ENCODE peak calls at places on chromosomes 6 and 20, in four cellular contexts. One of them, this sample, is unnamed.

GRCh38 chr6:136822379-136823127 is at the start of gene PEX7:
- DNase-seq in transverse colon: peak
- DNase-seq in PC-9: peak
- DNase-seq in CD8-positive, alpha-beta T cell: peak
- DNase-seq in this sample: peak

GRCh38 chr6:37673436-37673835 is 24.2 kb downstream of the MDGA1 start:
- DNase-seq in CD8-positive, alpha-beta T cell: no peak
- DNase-seq in transverse colon: no peak
- DNase-seq in PC-9: no peak
- DNase-seq in this sample: no peak

GRCh38 chr6:152821525-152821924 is 70.9 kb downstream of the VIP start:
- DNase-seq in PC-9: no peak
- DNase-seq in CD8-positive, alpha-beta T cell: no peak
- DNase-seq in transverse colon: no peak
- DNase-seq in this sample: no peak

GRCh38 chr6:46331461-46331860 is 159.8 kb downstream of the RCAN2 start:
- DNase-seq in PC-9: no peak
- DNase-seq in CD8-positive, alpha-beta T cell: no peak
- DNase-seq in transverse colon: no peak
- DNase-seq in this sample: no peak

GRCh38 chr6:136809461-136809860 is 12.9 kb upstream of the PEX7 start:
- DNase-seq in CD8-positive, alpha-beta T cell: no peak
- DNase-seq in PC-9: no peak
- DNase-seq in transverse colon: no peak
- DNase-seq in this sample: no peak

GRCh38 chr6:143536461-143536865 is 24.9 kb upstream of the FUCA2 start:
- DNase-seq in CD8-positive, alpha-beta T cell: peak
- DNase-seq in PC-9: no peak
- DNase-seq in transverse colon: peak
- DNase-seq in this sample: no peak

GRCh38 chr6:111358454-111358853 is 124.6 kb downstream of the REV3L start:
- DNase-seq in transverse colon: no peak
- DNase-seq in CD8-positive, alpha-beta T cell: no peak
- DNase-seq in PC-9: no peak
- DNase-seq in this sample: peak

GRCh38 chr20:59176812-59177211 is 13.2 kb downstream of the ZNF831 start:
- DNase-seq in transverse colon: no peak
- DNase-seq in CD8-positive, alpha-beta T cell: no peak
- DNase-seq in PC-9: no peak
- DNase-seq in this sample: no peak

GRCh38 chr6:28758046-28758817 is 165.6 kb downstream of the TRIM27 start:
- DNase-seq in PC-9: peak
- DNase-seq in CD8-positive, alpha-beta T cell: no peak
- DNase-seq in transverse colon: no peak
- DNase-seq in this sample: no peak

DNA sequence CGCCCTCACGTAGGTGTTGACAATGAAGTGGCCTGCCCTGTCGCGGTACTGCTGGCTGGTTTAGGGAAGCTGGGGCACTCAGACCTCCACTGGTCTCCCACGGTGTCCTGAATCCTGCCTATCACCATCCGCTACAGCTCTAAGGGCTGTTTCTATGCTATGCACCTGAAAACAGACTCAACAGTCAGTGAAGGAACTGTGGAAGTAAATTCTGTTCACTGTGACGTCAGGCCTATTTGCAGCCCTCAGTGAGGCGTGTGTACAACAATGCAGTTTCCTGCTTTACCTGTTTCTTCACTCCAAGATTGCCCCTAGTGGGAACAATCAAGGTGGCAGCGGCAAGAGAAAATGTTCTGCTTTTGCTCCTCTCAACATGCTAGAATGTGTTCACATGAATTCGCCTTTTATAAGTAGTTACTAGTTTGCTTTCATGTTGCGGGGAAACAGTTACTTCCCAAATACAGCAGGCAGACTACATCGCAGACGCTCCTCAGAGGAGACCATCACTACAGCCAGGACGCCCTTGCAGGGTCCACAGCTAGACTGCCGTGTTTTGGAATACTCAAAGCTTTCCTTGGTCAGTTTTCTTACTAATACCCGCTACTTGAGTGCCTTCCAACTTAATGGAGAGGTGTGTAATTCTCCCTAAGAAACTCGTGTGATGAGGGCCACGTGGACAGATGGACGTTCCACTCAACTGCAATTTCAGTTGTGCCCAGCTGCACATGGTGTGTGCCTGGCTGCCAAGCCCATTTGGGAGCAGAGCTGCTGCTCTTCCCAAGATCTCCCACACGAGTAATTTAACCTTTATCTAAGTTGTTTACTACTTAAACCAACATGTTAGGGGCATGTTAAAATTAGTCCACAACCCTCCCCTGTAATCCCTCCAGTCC is 25.4 kb downstream of the DIDO1 start:
- DNase-seq in CD8-positive, alpha-beta T cell: no peak
- DNase-seq in PC-9: peak
- DNase-seq in transverse colon: peak
- DNase-seq in this sample: peak
- H3K27ac ChIP-seq in CD8-positive, alpha-beta T cell: peak
- H3K27ac ChIP-seq in PC-9: peak
- H3K27ac ChIP-seq in transverse colon: peak
- H3K27ac ChIP-seq in this sample: peak

DNA sequence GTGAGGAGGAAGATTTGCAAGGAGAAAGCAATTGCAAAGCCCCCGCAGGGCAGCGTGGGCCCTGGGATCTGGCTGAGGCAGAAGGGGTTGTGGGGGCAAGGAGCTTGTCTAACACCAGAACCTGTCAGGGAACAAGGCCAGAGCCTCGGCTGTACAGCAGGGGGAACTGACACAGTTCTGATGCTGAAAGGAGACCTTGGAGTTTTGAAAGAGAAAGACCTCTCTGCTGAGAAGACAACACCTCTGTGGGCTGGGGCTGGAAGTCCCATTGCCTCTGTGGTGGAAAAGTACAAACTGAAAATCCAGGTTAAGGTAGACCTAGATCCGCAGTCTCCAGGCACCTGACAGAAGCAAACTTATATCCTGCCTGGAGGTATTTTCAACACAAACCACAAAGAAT is 86.9 kb upstream of the CST7 start:
- DNase-seq in transverse colon: no peak
- DNase-seq in CD8-positive, alpha-beta T cell: no peak
- DNase-seq in PC-9: peak
- DNase-seq in this sample: no peak
- H3K27ac ChIP-seq in transverse colon: no peak
- H3K27ac ChIP-seq in CD8-positive, alpha-beta T cell: no peak
- H3K27ac ChIP-seq in PC-9: no peak
- H3K27ac ChIP-seq in this sample: no peak

DNA sequence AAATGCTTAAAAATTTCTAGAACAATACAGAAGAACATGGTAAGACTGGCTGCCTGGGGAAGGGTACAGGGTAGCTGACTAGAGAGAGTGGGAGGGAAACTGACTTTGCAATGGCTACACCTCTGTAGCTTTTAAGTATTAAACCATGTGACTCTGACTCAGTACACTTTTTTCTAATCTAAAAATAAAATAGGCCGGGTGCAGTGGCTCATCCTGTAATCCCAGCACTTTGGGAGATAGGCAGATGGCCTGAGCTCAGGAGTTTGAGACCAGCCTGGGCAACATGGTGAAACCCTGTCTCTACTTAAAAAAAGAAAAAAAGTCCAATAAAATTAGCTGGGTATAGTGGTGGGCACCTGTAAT is 18.5 kb downstream of the ATP9A start:
- DNase-seq in transverse colon: no peak
- DNase-seq in CD8-positive, alpha-beta T cell: no peak
- DNase-seq in PC-9: peak
- DNase-seq in this sample: peak
- H3K27ac ChIP-seq in transverse colon: peak
- H3K27ac ChIP-seq in CD8-positive, alpha-beta T cell: no peak
- H3K27ac ChIP-seq in PC-9: peak
- H3K27ac ChIP-seq in this sample: peak

DNA sequence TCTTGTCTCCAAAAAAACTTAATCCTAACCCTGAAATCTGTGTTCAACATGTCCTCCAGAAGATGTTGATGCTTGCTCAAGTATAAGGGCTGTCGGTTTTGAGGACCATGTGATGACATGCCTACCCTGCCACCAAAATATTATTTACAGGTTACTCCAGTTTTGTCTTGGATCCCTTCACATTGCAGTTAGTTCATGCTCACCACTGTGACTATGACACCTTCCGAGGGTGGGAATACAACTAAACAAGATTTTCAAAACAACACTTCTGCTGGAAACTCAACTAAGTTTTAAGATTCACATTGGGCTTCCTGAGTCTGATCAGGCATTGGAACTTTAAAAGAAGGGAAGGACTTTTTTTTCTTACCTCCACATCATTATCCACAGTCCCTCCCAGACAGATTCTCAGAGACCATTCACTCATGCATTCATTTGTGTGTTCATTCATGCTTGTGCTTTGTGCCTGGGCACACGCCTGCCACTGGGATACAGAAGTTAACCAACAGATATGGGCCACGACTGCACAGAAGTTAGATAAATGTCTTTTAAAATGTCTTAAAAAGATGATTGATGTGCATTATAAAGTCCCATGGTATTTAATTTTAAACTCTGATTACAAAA is 118.7 kb upstream of the GJE1 start:
- DNase-seq in transverse colon: no peak
- DNase-seq in CD8-positive, alpha-beta T cell: no peak
- DNase-seq in PC-9: no peak
- DNase-seq in this sample: no peak
- H3K27ac ChIP-seq in transverse colon: no peak
- H3K27ac ChIP-seq in CD8-positive, alpha-beta T cell: no peak
- H3K27ac ChIP-seq in PC-9: peak
- H3K27ac ChIP-seq in this sample: peak

DNA sequence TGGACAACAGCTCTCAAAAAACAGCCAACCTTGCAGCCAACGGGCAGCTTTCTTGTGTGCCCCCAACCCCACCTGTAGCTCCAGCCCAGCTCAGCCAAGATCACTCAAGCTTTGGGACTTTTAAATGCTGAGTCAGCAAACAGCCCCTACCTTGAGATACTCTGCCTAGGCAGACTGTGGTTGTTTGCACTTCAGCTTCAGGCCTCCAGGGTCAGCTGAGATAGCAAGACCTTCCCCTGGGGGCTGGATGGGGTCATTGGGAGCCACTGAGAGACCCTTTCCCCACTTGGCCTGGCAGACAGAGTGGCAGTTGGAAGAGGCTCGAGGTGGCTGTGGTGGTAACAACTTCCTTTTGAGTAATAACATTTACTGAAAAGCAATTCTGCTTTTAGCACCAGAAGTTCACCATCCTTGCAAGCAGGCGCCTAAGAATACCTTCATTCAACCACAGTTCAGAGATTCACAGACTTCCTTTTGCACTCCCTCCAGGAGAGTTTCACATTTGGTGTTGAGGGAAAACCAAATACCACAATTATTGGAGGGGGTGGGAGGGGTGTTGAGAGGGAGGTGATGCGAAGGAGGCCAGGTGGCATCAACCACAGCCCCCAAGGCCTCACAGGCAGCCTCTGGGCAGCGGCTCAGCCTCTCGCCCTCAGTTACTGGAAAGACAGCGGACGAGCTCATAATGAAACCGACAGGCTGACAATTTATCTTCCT is 148.0 kb downstream of the CEBPB start:
- DNase-seq in CD8-positive, alpha-beta T cell: peak
- DNase-seq in transverse colon: no peak
- DNase-seq in PC-9: no peak
- DNase-seq in this sample: no peak
- H3K27ac ChIP-seq in CD8-positive, alpha-beta T cell: no peak
- H3K27ac ChIP-seq in transverse colon: peak
- H3K27ac ChIP-seq in PC-9: peak
- H3K27ac ChIP-seq in this sample: no peak

GRCh38 chr6:159761873-159762680 is at the start of gene ACAT2:
- DNase-seq in transverse colon: peak
- DNase-seq in PC-9: peak
- DNase-seq in CD8-positive, alpha-beta T cell: peak
- DNase-seq in this sample: peak
- H3K27ac ChIP-seq in transverse colon: peak
- H3K27ac ChIP-seq in PC-9: peak
- H3K27ac ChIP-seq in CD8-positive, alpha-beta T cell: peak
- H3K27ac ChIP-seq in this sample: peak

GRCh38 chr20:56826306-56826970 is 197.3 kb downstream of the TFAP2C start:
- DNase-seq in transverse colon: no peak
- DNase-seq in PC-9: no peak
- DNase-seq in CD8-positive, alpha-beta T cell: no peak
- DNase-seq in this sample: no peak
- H3K27ac ChIP-seq in transverse colon: peak
- H3K27ac ChIP-seq in PC-9: no peak
- H3K27ac ChIP-seq in CD8-positive, alpha-beta T cell: no peak
- H3K27ac ChIP-seq in this sample: peak

DNA sequence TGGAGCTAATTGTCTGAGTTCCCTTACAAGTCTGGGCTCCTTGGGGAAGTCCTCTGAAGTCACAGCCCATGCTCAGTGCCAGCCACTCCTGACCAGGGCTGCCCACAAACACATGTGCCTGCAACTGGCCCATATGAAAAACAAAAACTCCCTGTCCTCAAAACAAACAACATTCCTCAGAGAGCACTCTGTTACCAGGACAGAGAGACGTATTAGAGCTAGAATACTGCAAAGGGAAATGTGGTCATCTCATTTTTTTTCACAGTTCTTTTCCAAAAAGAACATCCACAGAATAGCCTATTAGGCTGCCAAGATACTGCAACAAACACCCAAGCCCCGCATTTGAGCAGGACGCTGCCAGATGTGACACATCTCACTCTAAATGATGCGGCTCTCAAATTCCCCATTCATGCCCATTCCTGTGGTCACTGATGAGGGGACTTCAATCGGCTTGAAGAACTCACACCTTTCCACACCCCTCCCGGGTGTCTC is 71.1 kb downstream of the SLC22A23 start:
- DNase-seq in PC-9: no peak
- DNase-seq in CD8-positive, alpha-beta T cell: no peak
- DNase-seq in transverse colon: peak
- DNase-seq in this sample: no peak
- H3K27ac ChIP-seq in PC-9: no peak
- H3K27ac ChIP-seq in CD8-positive, alpha-beta T cell: no peak
- H3K27ac ChIP-seq in transverse colon: peak
- H3K27ac ChIP-seq in this sample: no peak

GRCh38 chr6:35391240-35391968 is 49.0 kb downstream of the PPARD start:
- DNase-seq in transverse colon: no peak
- DNase-seq in PC-9: peak
- DNase-seq in CD8-positive, alpha-beta T cell: peak
- DNase-seq in this sample: peak
- H3K27ac ChIP-seq in transverse colon: peak
- H3K27ac ChIP-seq in PC-9: peak
- H3K27ac ChIP-seq in CD8-positive, alpha-beta T cell: no peak
- H3K27ac ChIP-seq in this sample: peak

GRCh38 chr6:133951227-133951626 is 1.8 kb upstream of the TBPL1 start:
- DNase-seq in PC-9: no peak
- DNase-seq in CD8-positive, alpha-beta T cell: no peak
- DNase-seq in transverse colon: no peak
- DNase-seq in this sample: no peak
- H3K27ac ChIP-seq in PC-9: no peak
- H3K27ac ChIP-seq in CD8-positive, alpha-beta T cell: peak
- H3K27ac ChIP-seq in transverse colon: peak
- H3K27ac ChIP-seq in this sample: no peak